ENCODE peak calls at places on chromosomes 6 and 20, in four cellular contexts. S, K, H and L are unnamed samples.

GRCh38 chr20:61117725-61118124 is 134.3 kb upstream of the CDH4 start:
- DNase-seq in S (no peak), K (peak), H (no peak), L (no peak)

GRCh38 chr20:62739581-62740285 is 31.1 kb downstream of the NTSR1 start:
- DNase-seq in S (no peak), K (no peak), H (peak), L (peak)

GRCh38 chr6:33207569-33208088 is 671 bp upstream of the RING1 start:
- DNase-seq in S (peak), K (peak), H (no peak), L (peak)

GRCh38 chr6:38058022-38058421 is 238.5 kb downstream of the ZFAND3 start:
- DNase-seq in S (no peak), K (no peak), H (peak), L (no peak)

GRCh38 chr6:13615802-13616140 is 636 bp downstream of the NOL7 start:
- DNase-seq in S (peak), K (peak), H (peak), L (peak)

GRCh38 chr6:114747995-114748625 is 405.3 kb upstream of the HS3ST5 start:
- DNase-seq in S (peak), K (peak), H (no peak), L (peak)

GRCh38 chr20:1422756-1423155 is 29.9 kb upstream of the FKBP1A start:
- DNase-seq in S (no peak), K (no peak), H (no peak), L (no peak)

GRCh38 chr6:6319947-6320811 is at the start of gene F13A1:
- DNase-seq in S (no peak), K (no peak), H (no peak), L (peak)

GRCh38 chr20:62742979-62743776 is 34.5 kb downstream of the NTSR1 start:
- DNase-seq in S (no peak), K (no peak), H (no peak), L (no peak)

GRCh38 chr20:61073376-61073775 is 178.7 kb upstream of the CDH4 start:
- DNase-seq in S (no peak), K (no peak), H (no peak), L (no peak)

GRCh38 chr6:75285156-75285639 is 606 bp upstream of the TMEM30A start:
- DNase-seq in S (no peak), K (peak), H (no peak), L (peak)

GRCh38 chr20:31560900-31561598 is 44.0 kb upstream of the ID1 start:
- DNase-seq in S (peak), K (peak), H (no peak), L (peak)

GRCh38 chr20:57449398-57450354 is 58.5 kb downstream of the RBM38 start:
- DNase-seq in S (peak), K (no peak), H (no peak), L (no peak)

GRCh38 chr6:33075208-33075567 is 602 bp upstream of the HLA-DPB1 start:
- DNase-seq in S (no peak), K (no peak), H (no peak), L (no peak)